ENCODE peak calls at places on chromosome 15, in eight cellular contexts. D is adrenal gland, R is kidney, V is lower leg skin, G is bronchial epithelial cell, J is AG09319, U is AG04450, S is nephron progenitor cell. F is an unnamed sample.

GRCh38 chr15:19973718-19974117 is 567.9 kb downstream of the GOLGA6L6 start:
- DNase-seq in D (no peak), R (no peak), V (no peak), G (no peak), J (no peak), U (no peak), S (no peak), F (no peak)

GRCh38 chr15:57694264-57694663 is 12.2 kb upstream of the POLR2M start:
- DNase-seq in D (no peak), R (no peak), V (no peak), G (no peak), J (no peak), U (no peak), S (no peak), F (no peak)

GRCh38 chr15:57031605-57032004 is 113.2 kb downstream of the TCF12 start:
- DNase-seq in D (peak; percentile 59), R (no peak), V (peak; percentile 58), G (no peak), J (no peak), U (no peak), S (no peak), F (no peak)

GRCh38 chr15:29379647-29380046 is 110.0 kb upstream of the NSMCE3 start:
- DNase-seq in D (no peak), R (no peak), V (no peak), G (no peak), J (no peak), U (no peak), S (no peak), F (no peak)

GRCh38 chr15:77895742-77896141 is 181.8 kb downstream of the TBC1D2B start:
- DNase-seq in D (no peak), R (peak; percentile 28), V (no peak), G (no peak), J (no peak), U (no peak), S (no peak), F (no peak)

GRCh38 chr15:27683126-27683525 is 416.0 kb downstream of the OCA2 start:
- DNase-seq in D (no peak), R (no peak), V (no peak), G (no peak), J (no peak), U (no peak), S (no peak), F (no peak)

GRCh38 chr15:74642724-74643367 is 27.2 kb downstream of the CLK3 start:
- DNase-seq in D (no peak), R (no peak), V (no peak), G (no peak), J (no peak), U (no peak), S (no peak), F (peak; percentile 38)

GRCh38 chr15:76983588-76984379 is 11.1 kb upstream of the PSTPIP1 start:
- DNase-seq in D (no peak), R (no peak), V (no peak), G (no peak), J (no peak), U (no peak), S (no peak), F (no peak)

GRCh38 chr15:87033056-87033455 is 953.4 kb downstream of the AGBL1 start:
- DNase-seq in D (no peak), R (no peak), V (no peak), G (no peak), J (no peak), U (no peak), S (peak; percentile 2), F (no peak)

GRCh38 chr15:63950911-63951481 is 95.3 kb downstream of the DAPK2 start:
- DNase-seq in D (no peak), R (no peak), V (no peak), G (peak; percentile 77), J (peak; percentile 68), U (peak; percentile 48), S (no peak), F (no peak)

GRCh38 chr15:35934383-35935049 is 388.6 kb upstream of the DPH6 start:
- DNase-seq in D (no peak), R (no peak), V (no peak), G (no peak), J (no peak), U (no peak), S (no peak), F (no peak)

GRCh38 chr15:50112488-50113186 is 6.4 kb downstream of the ATP8B4 start:
- DNase-seq in D (no peak), R (no peak), V (no peak), G (no peak), J (no peak), U (no peak), S (no peak), F (no peak)

GRCh38 chr15:43877371-43877770 is 50.6 kb downstream of the WDR76 start:
- DNase-seq in D (peak; percentile 63), R (peak; percentile 35), V (no peak), G (no peak), J (no peak), U (no peak), S (no peak), F (no peak)

GRCh38 chr15:92908369-92909057 is 8.4 kb downstream of the CHD2 start:
- DNase-seq in D (no peak), R (no peak), V (no peak), G (no peak), J (no peak), U (no peak), S (no peak), F (no peak)

GRCh38 chr15:35624881-35625280 is 78.9 kb upstream of the DPH6 start:
- DNase-seq in D (peak; percentile 73), R (peak; percentile 67), V (peak; percentile 22), G (peak; percentile 72), J (peak; percentile 74), U (peak; percentile 64), S (no peak), F (no peak)

GRCh38 chr15:31477301-31477700 is 150.7 kb downstream of the KLF13 start:
- DNase-seq in D (no peak), R (peak; percentile 22), V (no peak), G (no peak), J (no peak), U (no peak), S (no peak), F (no peak)

GRCh38 chr15:47196057-47196456 is 521.2 kb upstream of the SEMA6D start:
- DNase-seq in D (peak; percentile 82), R (peak; percentile 84), V (peak; percentile 56), G (peak; percentile 77), J (peak; percentile 83), U (peak; percentile 77), S (peak; percentile 87), F (peak; percentile 76)

GRCh38 chr15:85563328-85563727 is 182.9 kb downstream of the AKAP13 start:
- DNase-seq in D (no peak), R (no peak), V (no peak), G (no peak), J (no peak), U (no peak), S (no peak), F (peak; percentile 52)

GRCh38 chr15:84099181-84099580 is 136.4 kb upstream of the GOLGA6L4 start:
- DNase-seq in D (peak; percentile 48), R (no peak), V (no peak), G (peak; percentile 47), J (no peak), U (no peak), S (no peak), F (peak; percentile 20)

GRCh38 chr15:71921191-71921590 is 110.8 kb downstream of the NR2E3 start:
- DNase-seq in D (no peak), R (no peak), V (no peak), G (peak; percentile 93), J (no peak), U (no peak), S (no peak), F (no peak)

GRCh38 chr15:62110000-62110851 is 43.4 kb downstream of the C2CD4A start:
- DNase-seq in D (peak; percentile 53), R (no peak), V (peak; percentile 49), G (peak; percentile 90), J (no peak), U (no peak), S (no peak), F (peak; percentile 57)

GRCh38 chr15:93829115-93829849 is 402.1 kb upstream of the MCTP2 start:
- DNase-seq in D (peak; percentile 37), R (no peak), V (peak; percentile 69), G (peak; percentile 100), J (no peak), U (peak; percentile 10), S (no peak), F (no peak)

GRCh38 chr15:71121442-71121841 is 6.2 kb downstream of the THSD4 start:
- DNase-seq in D (no peak), R (no peak), V (no peak), G (no peak), J (no peak), U (no peak), S (no peak), F (no peak)

GRCh38 chr15:89492111-89492641 is 4.2 kb downstream of the RHCG start:
- DNase-seq in D (no peak), R (no peak), V (no peak), G (no peak), J (no peak), U (no peak), S (peak; percentile 65), F (peak; percentile 77)
- TF ChIP-seq CTCF in D (no peak), R (no peak), V (no peak), G (peak; percentile 68), J (peak; percentile 19), U (peak; percentile 27), S (peak; percentile 49), F (peak; percentile 61)

GRCh38 chr15:89686522-89686921 is 4.0 kb downstream of the PEX11A start:
- DNase-seq in D (no peak), R (no peak), V (no peak), G (no peak), J (no peak), U (no peak), S (no peak), F (no peak)
- TF ChIP-seq CTCF in D (no peak), R (no peak), V (no peak), G (no peak), J (no peak), U (no peak), S (no peak), F (no peak)

GRCh38 chr15:67033521-67033920 is 31.9 kb upstream of the SMAD3 start:
- DNase-seq in D (no peak), R (peak; percentile 77), V (no peak), G (no peak), J (no peak), U (no peak), S (no peak), F (no peak)
- TF ChIP-seq CTCF in D (no peak), R (no peak), V (no peak), G (no peak), J (no peak), U (no peak), S (no peak), F (no peak)

GRCh38 chr15:48967336-48967735 is 3.6 kb upstream of the SHC4 start:
- DNase-seq in D (no peak), R (no peak), V (no peak), G (no peak), J (no peak), U (no peak), S (no peak), F (no peak)

GRCh38 chr15:48966595-48967301 is 3.0 kb upstream of the SHC4 start:
- DNase-seq in D (no peak), R (no peak), V (no peak), G (peak; percentile 88), J (no peak), U (peak; percentile 78), S (no peak), F (peak; percentile 11)

GRCh38 chr15:48968066-48968465 is 4.3 kb upstream of the SHC4 start:
- DNase-seq in D (no peak), R (no peak), V (no peak), G (no peak), J (no peak), U (no peak), S (no peak), F (no peak)

GRCh38 chr15:48964898-48965297 is 1.2 kb upstream of the SHC4 start:
- DNase-seq in D (no peak), R (no peak), V (no peak), G (no peak), J (no peak), U (no peak), S (no peak), F (no peak)

GRCh38 chr15:48965972-48966371 is 2.3 kb upstream of the SHC4 start:
- DNase-seq in D (no peak), R (no peak), V (no peak), G (peak; percentile 80), J (no peak), U (no peak), S (no peak), F (peak; percentile 58)
- TF ChIP-seq CTCF in D (no peak), R (no peak), V (no peak), G (peak; percentile 69), J (no peak), U (peak; percentile 51), S (no peak), F (peak; percentile 22)

F was measured in Calu3.